ENCODE peak calls at places on chromosomes 12 and 14, in eight cellular contexts. One of them, this sample, is unnamed.

GRCh38 chr12:78641837-78642423 is 222.6 kb upstream of the SYT1 start:
- DNase-seq in AG09319: no peak
- DNase-seq in fibroblast of pulmonary artery: peak; percentile 74
- DNase-seq in GM10248: no peak
- DNase-seq in vagina: no peak
- DNase-seq in endodermal cell: no peak
- DNase-seq in fibroblast of mammary gland: peak; percentile 20
- DNase-seq in mesothelial cell of epicardium: no peak
- DNase-seq in this sample: no peak

GRCh38 chr12:75611041-75611440 is 99.6 kb upstream of the KRR1 start:
- DNase-seq in AG09319: no peak
- DNase-seq in fibroblast of pulmonary artery: no peak
- DNase-seq in GM10248: no peak
- DNase-seq in vagina: no peak
- DNase-seq in endodermal cell: peak; percentile 64
- DNase-seq in fibroblast of mammary gland: no peak
- DNase-seq in mesothelial cell of epicardium: no peak
- DNase-seq in this sample: no peak

GRCh38 chr12:25853696-25854095 is 104.8 kb upstream of the RASSF8 start:
- DNase-seq in AG09319: no peak
- DNase-seq in fibroblast of pulmonary artery: no peak
- DNase-seq in GM10248: no peak
- DNase-seq in vagina: no peak
- DNase-seq in endodermal cell: no peak
- DNase-seq in fibroblast of mammary gland: no peak
- DNase-seq in mesothelial cell of epicardium: no peak
- DNase-seq in this sample: no peak

GRCh38 chr14:40362856-40363255 is 930.6 kb upstream of the FBXO33 start:
- DNase-seq in AG09319: no peak
- DNase-seq in fibroblast of pulmonary artery: no peak
- DNase-seq in GM10248: no peak
- DNase-seq in vagina: no peak
- DNase-seq in endodermal cell: peak; percentile 47
- DNase-seq in fibroblast of mammary gland: no peak
- DNase-seq in mesothelial cell of epicardium: no peak
- DNase-seq in this sample: no peak

GRCh38 chr12:46680506-46680905 is 145.3 kb downstream of the SLC38A4 start:
- DNase-seq in AG09319: no peak
- DNase-seq in fibroblast of pulmonary artery: no peak
- DNase-seq in GM10248: no peak
- DNase-seq in vagina: no peak
- DNase-seq in endodermal cell: no peak
- DNase-seq in fibroblast of mammary gland: no peak
- DNase-seq in mesothelial cell of epicardium: no peak
- DNase-seq in this sample: no peak

GRCh38 chr14:56170028-56170427 is 51.8 kb downstream of the PELI2 start:
- DNase-seq in AG09319: no peak
- DNase-seq in fibroblast of pulmonary artery: peak; percentile 42
- DNase-seq in GM10248: no peak
- DNase-seq in vagina: no peak
- DNase-seq in endodermal cell: no peak
- DNase-seq in fibroblast of mammary gland: no peak
- DNase-seq in mesothelial cell of epicardium: no peak
- DNase-seq in this sample: no peak

GRCh38 chr12:25830456-25830855 is 128.0 kb upstream of the RASSF8 start:
- DNase-seq in AG09319: peak; percentile 88
- DNase-seq in fibroblast of pulmonary artery: no peak
- DNase-seq in GM10248: no peak
- DNase-seq in vagina: no peak
- DNase-seq in endodermal cell: no peak
- DNase-seq in fibroblast of mammary gland: peak; percentile 88
- DNase-seq in mesothelial cell of epicardium: no peak
- DNase-seq in this sample: no peak

GRCh38 chr14:99982449-99983250 is 82.6 kb upstream of the EVL start:
- DNase-seq in AG09319: peak; percentile 41
- DNase-seq in fibroblast of pulmonary artery: peak; percentile 81
- DNase-seq in GM10248: peak; percentile 75
- DNase-seq in vagina: no peak
- DNase-seq in endodermal cell: peak; percentile 82
- DNase-seq in fibroblast of mammary gland: peak; percentile 75
- DNase-seq in mesothelial cell of epicardium: peak; percentile 63
- DNase-seq in this sample: peak; percentile 25

GRCh38 chr14:23550827-23551265 is 719 bp downstream of the ZFHX2 start:
- DNase-seq in AG09319: no peak
- DNase-seq in fibroblast of pulmonary artery: no peak
- DNase-seq in GM10248: no peak
- DNase-seq in vagina: no peak
- DNase-seq in endodermal cell: no peak
- DNase-seq in fibroblast of mammary gland: no peak
- DNase-seq in mesothelial cell of epicardium: peak; percentile 50
- DNase-seq in this sample: no peak

GRCh38 chr12:131806654-131807053 is 21.5 kb upstream of the MMP17 start:
- DNase-seq in AG09319: no peak
- DNase-seq in fibroblast of pulmonary artery: no peak
- DNase-seq in GM10248: no peak
- DNase-seq in vagina: no peak
- DNase-seq in endodermal cell: no peak
- DNase-seq in fibroblast of mammary gland: no peak
- DNase-seq in mesothelial cell of epicardium: no peak
- DNase-seq in this sample: no peak

GRCh38 chr12:52169886-52170285 is 21.9 kb downstream of the KRT80 start:
- DNase-seq in AG09319: no peak
- DNase-seq in fibroblast of pulmonary artery: peak; percentile 31
- DNase-seq in GM10248: no peak
- DNase-seq in vagina: no peak
- DNase-seq in endodermal cell: no peak
- DNase-seq in fibroblast of mammary gland: no peak
- DNase-seq in mesothelial cell of epicardium: no peak
- DNase-seq in this sample: no peak

GRCh38 chr12:56683-57346 is 9.8 kb upstream of the IQSEC3 start:
- DNase-seq in AG09319: no peak
- DNase-seq in fibroblast of pulmonary artery: no peak
- DNase-seq in GM10248: no peak
- DNase-seq in vagina: no peak
- DNase-seq in endodermal cell: peak; percentile 66
- DNase-seq in fibroblast of mammary gland: no peak
- DNase-seq in mesothelial cell of epicardium: no peak
- DNase-seq in this sample: no peak

GRCh38 chr12:48447755-48448154 is 24.6 kb upstream of the ANP32D start:
- DNase-seq in AG09319: no peak
- DNase-seq in fibroblast of pulmonary artery: no peak
- DNase-seq in GM10248: no peak
- DNase-seq in vagina: no peak
- DNase-seq in endodermal cell: no peak
- DNase-seq in fibroblast of mammary gland: no peak
- DNase-seq in mesothelial cell of epicardium: no peak
- DNase-seq in this sample: no peak

GRCh38 chr12:48446372-48446771 is 26.0 kb upstream of the ANP32D start:
- DNase-seq in AG09319: no peak
- DNase-seq in fibroblast of pulmonary artery: no peak
- DNase-seq in GM10248: no peak
- DNase-seq in vagina: no peak
- DNase-seq in endodermal cell: peak; percentile 58
- DNase-seq in fibroblast of mammary gland: peak; percentile 12
- DNase-seq in mesothelial cell of epicardium: no peak
- DNase-seq in this sample: no peak

GRCh38 chr12:48441122-48441521 is 31.2 kb upstream of the ANP32D start:
- DNase-seq in AG09319: no peak
- DNase-seq in fibroblast of pulmonary artery: peak; percentile 9
- DNase-seq in GM10248: no peak
- DNase-seq in vagina: no peak
- DNase-seq in endodermal cell: no peak
- DNase-seq in fibroblast of mammary gland: no peak
- DNase-seq in mesothelial cell of epicardium: no peak
- DNase-seq in this sample: no peak

GRCh38 chr12:48445538-48445937 is 26.8 kb upstream of the ANP32D start:
- DNase-seq in AG09319: no peak
- DNase-seq in fibroblast of pulmonary artery: no peak
- DNase-seq in GM10248: no peak
- DNase-seq in vagina: no peak
- DNase-seq in endodermal cell: no peak
- DNase-seq in fibroblast of mammary gland: no peak
- DNase-seq in mesothelial cell of epicardium: no peak
- DNase-seq in this sample: no peak

DNA sequence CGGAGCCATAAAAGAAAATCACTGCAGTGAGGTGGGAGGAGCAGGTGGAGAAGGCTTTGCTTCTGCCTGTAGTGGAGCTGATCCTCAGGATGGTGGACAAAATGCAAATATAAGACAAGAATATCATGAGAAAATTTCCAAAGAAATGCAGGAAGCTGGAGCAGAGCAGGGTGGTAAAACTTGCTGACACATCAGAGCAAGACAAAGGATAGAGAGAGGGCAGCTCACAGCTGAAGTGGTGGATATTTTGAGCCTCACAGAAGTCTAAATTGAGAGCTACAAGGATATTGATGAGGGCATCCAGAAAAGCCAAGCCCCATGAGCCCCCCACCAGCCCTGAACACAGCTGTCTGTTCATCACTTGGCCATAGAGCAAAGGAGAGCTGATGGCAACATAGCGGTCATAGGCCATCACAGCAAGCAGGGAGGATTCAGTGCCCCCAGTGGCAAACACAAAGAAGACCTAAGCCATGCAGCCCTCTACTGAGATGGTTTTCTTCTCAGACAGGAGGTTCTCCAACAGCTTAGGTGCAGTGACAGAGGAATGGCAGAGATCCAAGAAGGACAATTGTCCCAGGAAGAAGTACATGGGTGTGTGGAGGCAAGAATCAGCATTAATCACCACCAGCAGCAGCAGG is 30.0 kb upstream of the ANP32D start:
- DNase-seq in AG09319: no peak
- DNase-seq in fibroblast of pulmonary artery: no peak
- DNase-seq in GM10248: no peak
- DNase-seq in vagina: no peak
- DNase-seq in endodermal cell: peak; percentile 77
- DNase-seq in fibroblast of mammary gland: no peak
- DNase-seq in mesothelial cell of epicardium: no peak
- DNase-seq in this sample: no peak
- TF ChIP-seq CTCF in AG09319: no peak
- TF ChIP-seq CTCF in fibroblast of pulmonary artery: peak; percentile 11
- TF ChIP-seq CTCF in GM10248: no peak
- TF ChIP-seq CTCF in vagina: no peak
- TF ChIP-seq CTCF in endodermal cell: peak; percentile 66
- TF ChIP-seq CTCF in fibroblast of mammary gland: no peak
- TF ChIP-seq CTCF in mesothelial cell of epicardium: no peak
- TF ChIP-seq CTCF in this sample: no peak

DNA sequence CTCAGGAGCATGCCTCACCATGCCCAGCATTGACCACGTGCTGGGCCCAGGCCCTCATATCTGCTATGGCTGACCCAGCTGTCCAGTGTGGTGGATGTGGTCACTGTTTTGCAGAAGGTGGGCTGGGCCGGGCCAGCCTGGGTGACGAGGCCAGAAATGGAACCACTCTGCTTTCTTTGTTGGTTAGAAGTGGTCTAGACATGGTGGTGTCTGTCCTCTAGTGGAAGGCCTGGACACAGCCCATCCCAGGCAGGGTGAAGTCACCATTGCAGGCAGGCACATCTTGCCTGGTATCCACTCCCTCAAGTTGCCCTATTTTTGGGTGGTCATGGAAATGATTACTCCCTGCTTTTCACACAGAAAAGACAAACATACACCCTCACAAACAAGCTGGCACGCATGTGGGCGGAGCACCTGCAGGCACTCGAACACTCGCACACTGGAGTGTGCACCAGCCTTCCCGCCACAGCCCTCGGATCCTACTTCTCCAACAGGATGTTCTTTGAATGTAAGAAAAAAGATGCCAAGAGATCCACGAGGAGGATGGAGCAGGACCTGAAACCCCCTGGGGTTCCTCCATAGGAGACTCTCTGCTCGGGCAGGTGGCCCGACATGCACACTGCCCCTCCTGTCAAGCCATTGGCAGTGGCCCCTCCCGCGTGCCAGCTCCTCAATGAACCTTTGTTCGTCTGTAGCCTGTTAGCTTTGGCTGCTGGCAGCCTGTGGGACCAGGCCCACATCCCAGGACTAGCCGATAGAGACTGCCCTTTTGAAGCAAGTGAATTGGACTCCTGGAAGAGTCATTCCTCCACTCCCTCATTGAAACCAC is 38.4 kb downstream of the MLXIP start:
- DNase-seq in AG09319: no peak
- DNase-seq in fibroblast of pulmonary artery: no peak
- DNase-seq in GM10248: no peak
- DNase-seq in vagina: peak; percentile 79
- DNase-seq in endodermal cell: peak; percentile 39
- DNase-seq in fibroblast of mammary gland: no peak
- DNase-seq in mesothelial cell of epicardium: no peak
- DNase-seq in this sample: no peak
- TF ChIP-seq CTCF in AG09319: no peak
- TF ChIP-seq CTCF in fibroblast of pulmonary artery: peak; percentile 5
- TF ChIP-seq CTCF in GM10248: peak; percentile 19
- TF ChIP-seq CTCF in vagina: no peak
- TF ChIP-seq CTCF in endodermal cell: peak; percentile 28
- TF ChIP-seq CTCF in fibroblast of mammary gland: no peak
- TF ChIP-seq CTCF in mesothelial cell of epicardium: no peak
- TF ChIP-seq CTCF in this sample: peak; percentile 14

GRCh38 chr14:59190372-59190771 is 1.9 kb downstream of the DAAM1 start:
- DNase-seq in AG09319: no peak
- DNase-seq in fibroblast of pulmonary artery: peak; percentile 25
- DNase-seq in GM10248: peak; percentile 24
- DNase-seq in vagina: no peak
- DNase-seq in endodermal cell: peak; percentile 81
- DNase-seq in fibroblast of mammary gland: peak; percentile 20
- DNase-seq in mesothelial cell of epicardium: no peak
- DNase-seq in this sample: no peak
- TF ChIP-seq CTCF in AG09319: peak; percentile 32
- TF ChIP-seq CTCF in fibroblast of pulmonary artery: peak; percentile 18
- TF ChIP-seq CTCF in GM10248: peak; percentile 37
- TF ChIP-seq CTCF in vagina: no peak
- TF ChIP-seq CTCF in endodermal cell: peak; percentile 56
- TF ChIP-seq CTCF in fibroblast of mammary gland: peak; percentile 9
- TF ChIP-seq CTCF in mesothelial cell of epicardium: no peak
- TF ChIP-seq CTCF in this sample: peak; percentile 11

GRCh38 chr12:49366652-49367380 is 446 bp upstream of the SPATS2 start:
- DNase-seq in AG09319: peak; percentile 78
- DNase-seq in fibroblast of pulmonary artery: peak; percentile 96
- DNase-seq in GM10248: peak; percentile 95
- DNase-seq in vagina: peak; percentile 95
- DNase-seq in endodermal cell: peak; percentile 98
- DNase-seq in fibroblast of mammary gland: peak; percentile 90
- DNase-seq in mesothelial cell of epicardium: peak; percentile 99
- DNase-seq in this sample: no peak

GRCh38 chr12:49367381-49368239 is at the start of gene SPATS2:
- DNase-seq in AG09319: no peak
- DNase-seq in fibroblast of pulmonary artery: peak; percentile 49
- DNase-seq in GM10248: no peak
- DNase-seq in vagina: no peak
- DNase-seq in endodermal cell: peak; percentile 100
- DNase-seq in fibroblast of mammary gland: no peak
- DNase-seq in mesothelial cell of epicardium: no peak
- DNase-seq in this sample: no peak

GRCh38 chr12:49368240-49368600 is 958 bp downstream of the SPATS2 start:
- DNase-seq in AG09319: no peak
- DNase-seq in fibroblast of pulmonary artery: no peak
- DNase-seq in GM10248: no peak
- DNase-seq in vagina: no peak
- DNase-seq in endodermal cell: no peak
- DNase-seq in fibroblast of mammary gland: no peak
- DNase-seq in mesothelial cell of epicardium: no peak
- DNase-seq in this sample: no peak

GRCh38 chr12:49370539-49370938 is 3.3 kb downstream of the SPATS2 start:
- DNase-seq in AG09319: no peak
- DNase-seq in fibroblast of pulmonary artery: no peak
- DNase-seq in GM10248: no peak
- DNase-seq in vagina: no peak
- DNase-seq in endodermal cell: peak; percentile 31
- DNase-seq in fibroblast of mammary gland: no peak
- DNase-seq in mesothelial cell of epicardium: no peak
- DNase-seq in this sample: no peak

GRCh38 chr12:49369723-49370145 is 2.5 kb downstream of the SPATS2 start:
- DNase-seq in AG09319: no peak
- DNase-seq in fibroblast of pulmonary artery: peak; percentile 69
- DNase-seq in GM10248: peak; percentile 62
- DNase-seq in vagina: no peak
- DNase-seq in endodermal cell: peak; percentile 76
- DNase-seq in fibroblast of mammary gland: peak; percentile 59
- DNase-seq in mesothelial cell of epicardium: no peak
- DNase-seq in this sample: no peak
- TF ChIP-seq CTCF in AG09319: peak; percentile 36
- TF ChIP-seq CTCF in fibroblast of pulmonary artery: peak; percentile 64
- TF ChIP-seq CTCF in GM10248: no peak
- TF ChIP-seq CTCF in vagina: no peak
- TF ChIP-seq CTCF in endodermal cell: peak; percentile 72
- TF ChIP-seq CTCF in fibroblast of mammary gland: peak; percentile 53
- TF ChIP-seq CTCF in mesothelial cell of epicardium: peak; percentile 25
- TF ChIP-seq CTCF in this sample: peak; percentile 40